ENCODE peak calls at places on chromosome 13, in five cellular contexts. N is colonic mucosa, J is right atrium auricular region, E is H1, I is thoracic aorta. L is an unnamed sample.
A peak's percentile ranks its signal among the peaks of the same experiment; 100 is the strongest.

GRCh38 chr13:27038323-27038722 is 133.3 kb downstream of the USP12 start:
- DNase-seq in N (no peak), J (no peak), E (no peak), I (no peak), L (no peak)

GRCh38 chr13:85503797-85504196 is 295.4 kb downstream of the SLITRK6 start:
- DNase-seq in N (no peak), J (no peak), E (no peak), I (no peak), L (no peak)

GRCh38 chr13:60574706-60575105 is 177.7 kb downstream of the TDRD3 start:
- DNase-seq in J (no peak), N (no peak), I (no peak), E (no peak), L (no peak)

GRCh38 chr13:83906240-83906820 is 24.1 kb upstream of the SLITRK1 start:
- DNase-seq in E (no peak), J (no peak), I (no peak), N (no peak), L (no peak)

GRCh38 chr13:43786472-43786765 is 353 bp downstream of the ENOX1 start:
- DNase-seq in J (no peak), N (peak; percentile 17), E (no peak), I (no peak), L (no peak)

GRCh38 chr13:86689901-86690300 is 890.7 kb upstream of the SLITRK6 start:
- DNase-seq in I (no peak), E (no peak), N (no peak), J (no peak), L (no peak)

GRCh38 chr13:63024458-63024857 is 1608.8 kb upstream of the PCDH20 start:
- DNase-seq in I (no peak), E (no peak), J (no peak), N (no peak), L (no peak)

GRCh38 chr13:34076943-34077703 is 259.2 kb downstream of the RFC3 start:
- DNase-seq in E (no peak), I (no peak), J (no peak), N (no peak), L (no peak)

GRCh38 chr13:110419946-110420345 is 112.9 kb downstream of the COL4A2 start:
- DNase-seq in N (no peak), E (no peak), J (no peak), I (no peak), L (no peak)

GRCh38 chr13:110420626-110421025 is 113.5 kb downstream of the COL4A2 start:
- DNase-seq in E (no peak), N (no peak), J (no peak), I (no peak), L (no peak)

GRCh38 chr13:110417537-110417908 is 110.4 kb downstream of the COL4A2 start:
- DNase-seq in N (no peak), I (no peak), E (no peak), J (no peak), L (no peak)

GRCh38 chr13:110419391-110419791 is 112.3 kb downstream of the COL4A2 start:
- DNase-seq in J (no peak), I (no peak), E (no peak), N (no peak), L (no peak)

DNA sequence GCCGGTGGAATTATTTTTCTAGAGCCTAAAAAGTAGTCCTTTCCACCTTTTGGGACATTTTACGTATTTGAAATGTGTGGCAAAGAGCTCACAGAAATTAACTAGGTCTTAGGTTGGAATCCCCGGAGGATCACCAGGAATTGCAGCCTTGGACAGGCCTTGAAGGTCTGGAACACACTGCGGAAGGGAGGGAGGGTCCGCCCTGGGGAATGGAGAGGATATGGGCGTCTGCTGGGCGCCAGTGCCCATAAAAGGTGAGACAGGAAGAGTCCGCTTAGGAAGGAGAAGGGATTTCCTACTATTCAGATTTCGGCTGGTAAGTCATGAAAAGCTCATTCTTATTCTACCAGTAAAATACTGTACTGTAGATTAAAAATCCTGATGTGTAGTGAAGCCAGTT is 111.9 kb downstream of the COL4A2 start:
- DNase-seq in J (peak; percentile 57), N (no peak), I (no peak), E (no peak), L (no peak)
- H3K4me1 ChIP-seq in J (no peaks in the 10 kb centered on the region), N (no peaks in the 10 kb centered on the region), I (peaks cover 49% of the 10 kb centered on the region), E (peaks cover 3% of the 10 kb centered on the region), L (peaks cover 1% of the 10 kb centered on the region)

GRCh38 chr13:28358673-28359072 is 136.3 kb downstream of the FLT1 start:
- DNase-seq in J (no peak), E (no peak), I (no peak), N (no peak), L (no peak)
- H3K4me1 ChIP-seq in J (no peaks in the 10 kb centered on the region), E (no peaks in the 10 kb centered on the region), I (no peaks in the 10 kb centered on the region), N (no peaks in the 10 kb centered on the region), L (no peaks in the 10 kb centered on the region)

DNA sequence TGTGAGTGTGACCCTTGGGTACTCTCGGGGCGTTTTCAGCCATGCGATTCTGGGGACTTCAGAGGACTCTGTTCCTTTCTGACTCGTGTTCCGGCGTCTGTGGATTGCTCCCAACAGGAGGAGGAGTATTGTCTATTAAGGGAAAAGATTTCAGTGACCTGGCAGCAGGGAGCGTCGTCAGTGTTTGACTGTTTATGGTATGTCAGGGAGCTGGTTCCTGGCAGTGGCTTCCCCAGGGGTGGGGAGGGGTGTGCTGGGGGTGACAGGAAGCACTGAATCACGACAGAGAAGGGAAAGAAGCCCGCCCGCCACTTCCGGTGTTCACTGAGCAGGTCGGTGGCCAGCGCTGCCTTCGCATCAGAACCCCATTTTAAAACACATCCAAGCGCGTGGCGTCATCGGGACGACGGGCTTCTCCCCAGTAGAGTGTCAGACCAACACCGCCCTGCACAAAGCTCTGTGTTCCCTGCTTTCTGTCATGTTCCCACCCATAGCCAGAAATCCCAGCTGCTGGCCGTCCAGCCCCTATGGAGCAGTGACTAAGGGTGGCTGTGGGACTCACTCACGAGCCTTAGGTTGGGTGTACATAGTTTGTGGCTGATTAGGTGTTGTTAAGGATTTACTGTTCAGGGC is 33.8 kb downstream of the COL4A2 start:
- DNase-seq in I (peak; percentile 95), J (peak; percentile 98), E (no peak), N (peak; percentile 54), L (no peak)
- H3K4me1 ChIP-seq in I (peaks cover 58% of the 10 kb centered on the region), J (no peaks in the 10 kb centered on the region), E (peaks cover 8% of the 10 kb centered on the region), N (no peaks in the 10 kb centered on the region), L (peaks cover 2% of the 10 kb centered on the region)

GRCh38 chr13:45928196-45928595 is 76.6 kb upstream of the SIAH3 start:
- DNase-seq in J (no peak), I (no peak), N (no peak), E (no peak), L (no peak)
- H3K4me1 ChIP-seq in J (no peaks in the 10 kb centered on the region), I (no peaks in the 10 kb centered on the region), N (no peaks in the 10 kb centered on the region), E (peaks cover 3% of the 10 kb centered on the region), L (no peaks in the 10 kb centered on the region)

GRCh38 chr13:99501952-99502310 is 659 bp downstream of the TM9SF2 start:
- DNase-seq in N (peak; percentile 55), J (no peak), I (no peak), E (no peak), L (no peak)
- H3K4me1 ChIP-seq in N (peaks cover 11% of the 10 kb centered on the region), J (no peaks in the 10 kb centered on the region), I (peaks cover 33% of the 10 kb centered on the region), E (no peaks in the 10 kb centered on the region), L (peaks cover 2% of the 10 kb centered on the region)

GRCh38 chr13:40648040-40648439 is 18.4 kb downstream of the FOXO1 start:
- DNase-seq in E (no peak), I (no peak), J (no peak), N (no peak), L (no peak)
- H3K4me1 ChIP-seq in E (peaks cover 27% of the 10 kb centered on the region), I (peaks cover 39% of the 10 kb centered on the region), J (no peaks in the 10 kb centered on the region), N (peaks cover 34% of the 10 kb centered on the region), L (peaks cover 3% of the 10 kb centered on the region)

DNA sequence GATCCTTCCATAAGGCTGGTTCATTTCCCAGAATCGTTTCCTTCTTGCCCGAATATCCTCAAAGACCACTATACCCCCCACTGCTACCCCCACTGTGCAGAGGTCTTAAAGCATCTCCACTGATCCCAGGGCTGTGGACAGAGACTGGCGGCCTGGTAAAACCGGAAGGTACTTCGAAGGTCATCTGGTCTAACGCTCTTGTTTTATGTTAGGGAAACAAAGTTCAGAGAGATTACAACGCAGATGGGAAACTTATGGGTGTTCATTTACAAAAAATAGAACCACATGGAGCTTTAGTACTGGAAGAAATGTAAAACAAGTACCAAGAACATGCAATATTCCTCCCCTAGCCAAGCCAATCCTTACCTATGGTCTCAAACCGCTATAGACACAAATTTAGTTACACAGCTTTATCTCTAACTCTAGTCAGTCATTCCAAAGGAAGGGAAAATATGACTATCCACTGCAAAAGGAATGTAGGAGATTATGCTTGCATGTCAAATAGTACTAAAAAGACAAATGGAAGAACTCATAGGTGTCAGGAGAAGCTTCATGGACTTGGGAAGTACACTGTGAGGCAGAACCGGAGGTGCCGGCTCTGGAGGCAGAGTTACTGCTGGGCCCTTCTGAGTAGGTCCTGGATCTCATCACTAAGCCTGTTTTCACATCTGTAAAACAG is 97.6 kb downstream of the FOXO1 start:
- DNase-seq in N (no peak), J (no peak), E (no peak), I (no peak), L (no peak)
- H3K4me1 ChIP-seq in N (no peaks in the 10 kb centered on the region), J (no peaks in the 10 kb centered on the region), E (peaks cover 31% of the 10 kb centered on the region), I (peaks cover 29% of the 10 kb centered on the region), L (peaks cover 9% of the 10 kb centered on the region)

GRCh38 chr13:73952683-73953082 is 181.5 kb downstream of the KLF12 start:
- DNase-seq in E (no peak), N (no peak), J (no peak), I (no peak), L (no peak)

GRCh38 chr13:73945371-73945770 is 188.8 kb downstream of the KLF12 start:
- DNase-seq in I (no peak), N (no peak), E (no peak), J (no peak), L (no peak)

GRCh38 chr13:73943965-73944233 is 190.3 kb downstream of the KLF12 start:
- DNase-seq in J (no peak), I (no peak), E (no peak), N (no peak), L (no peak)

GRCh38 chr13:73945871-73946270 is 188.3 kb downstream of the KLF12 start:
- DNase-seq in I (no peak), E (no peak), N (no peak), J (no peak), L (no peak)

DNA sequence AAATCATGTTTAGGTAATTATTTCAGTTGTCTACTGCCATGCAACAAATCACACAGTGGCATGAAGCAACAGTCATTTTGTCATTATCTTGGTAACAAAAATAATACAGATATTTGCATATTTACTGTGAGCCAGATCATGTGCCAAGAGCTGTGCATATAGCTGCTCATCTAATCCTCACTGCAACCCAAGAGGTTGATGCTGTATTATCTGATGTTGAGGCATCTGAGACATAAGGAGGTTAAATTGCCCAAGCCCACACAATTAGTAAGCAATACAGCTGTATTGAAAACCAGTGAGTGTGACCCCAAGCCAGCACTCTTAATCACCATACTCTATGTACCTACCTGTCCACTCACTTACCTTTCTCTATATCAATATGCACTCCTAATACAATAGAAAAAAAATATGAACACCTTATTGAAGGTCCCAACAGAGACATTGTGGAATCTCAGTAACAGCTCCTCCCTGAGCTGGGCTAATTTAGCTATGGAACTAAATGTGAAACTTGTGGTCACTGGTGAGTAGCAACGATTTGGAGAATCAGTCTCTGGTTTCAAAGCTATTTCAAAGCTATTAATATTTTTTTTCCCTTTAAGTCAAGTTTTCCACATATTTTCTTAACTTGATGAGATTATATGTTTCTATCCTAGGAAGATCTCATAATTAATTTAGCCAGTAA is 185.2 kb downstream of the KLF12 start:
- DNase-seq in E (no peak), I (no peak), N (no peak), J (no peak), L (no peak)
- H3K4me1 ChIP-seq in E (no peaks in the 10 kb centered on the region), I (peaks cover 7% of the 10 kb centered on the region), N (no peaks in the 10 kb centered on the region), J (no peaks in the 10 kb centered on the region), L (no peaks in the 10 kb centered on the region)

GRCh38 chr13:113547248-113547971 is 37.1 kb upstream of the TFDP1 start:
- DNase-seq in N (peak; percentile 16), J (no peak), E (no peak), I (no peak), L (no peak)
- H3K4me1 ChIP-seq in N (no peaks in the 10 kb centered on the region), J (no peaks in the 10 kb centered on the region), E (no peaks in the 10 kb centered on the region), I (peaks cover 17% of the 10 kb centered on the region), L (no peaks in the 10 kb centered on the region)

L was measured in iPS DF 6.9.